ENCODE peak calls at places on chromosomes 7 and 10, in six cellular contexts. One of them, this sample, is unnamed.

GRCh38 chr10:86361134-86362128 is 5.2 kb downstream of the GRID1 start:
- DNase-seq in thyroid gland: no peak
- DNase-seq in Peyer's patch: no peak
- DNase-seq in IMR-90: no peak
- DNase-seq in tibial artery: peak; percentile 50
- DNase-seq in prostate gland: no peak
- DNase-seq in this sample: no peak

GRCh38 chr10:71957546-71958275 is 6.5 kb upstream of the CHST3 start:
- DNase-seq in thyroid gland: no peak
- DNase-seq in prostate gland: no peak
- DNase-seq in IMR-90: no peak
- DNase-seq in Peyer's patch: no peak
- DNase-seq in tibial artery: no peak
- DNase-seq in this sample: no peak

GRCh38 chr10:131077031-131077430 is 234.5 kb downstream of the TCERG1L start:
- DNase-seq in prostate gland: no peak
- DNase-seq in IMR-90: no peak
- DNase-seq in tibial artery: no peak
- DNase-seq in thyroid gland: no peak
- DNase-seq in Peyer's patch: no peak
- DNase-seq in this sample: no peak

GRCh38 chr10:116265686-116266085 is 7.3 kb downstream of the GFRA1 start:
- DNase-seq in prostate gland: no peak
- DNase-seq in thyroid gland: no peak
- DNase-seq in IMR-90: no peak
- DNase-seq in Peyer's patch: no peak
- DNase-seq in tibial artery: no peak
- DNase-seq in this sample: no peak

GRCh38 chr10:70052462-70053211 is at the start of gene MACROH2A2:
- DNase-seq in tibial artery: peak; percentile 74
- DNase-seq in thyroid gland: peak; percentile 69
- DNase-seq in Peyer's patch: no peak
- DNase-seq in IMR-90: peak; percentile 66
- DNase-seq in prostate gland: peak; percentile 63
- DNase-seq in this sample: peak; percentile 72

GRCh38 chr10:50937230-50937907 is 51.9 kb upstream of the A1CF start:
- DNase-seq in tibial artery: no peak
- DNase-seq in prostate gland: no peak
- DNase-seq in IMR-90: peak; percentile 61
- DNase-seq in thyroid gland: no peak
- DNase-seq in Peyer's patch: no peak
- DNase-seq in this sample: peak; percentile 52

GRCh38 chr7:153567426-153567825 is 484.8 kb upstream of the DPP6 start:
- DNase-seq in Peyer's patch: no peak
- DNase-seq in thyroid gland: no peak
- DNase-seq in IMR-90: no peak
- DNase-seq in prostate gland: no peak
- DNase-seq in tibial artery: peak; percentile 69
- DNase-seq in this sample: no peak

GRCh38 chr7:70416611-70417010 is 715.3 kb upstream of the GALNT17 start:
- DNase-seq in IMR-90: no peak
- DNase-seq in thyroid gland: no peak
- DNase-seq in tibial artery: no peak
- DNase-seq in Peyer's patch: no peak
- DNase-seq in prostate gland: no peak
- DNase-seq in this sample: no peak

GRCh38 chr10:62459500-62459899 is 85.3 kb downstream of the ZNF365 start:
- DNase-seq in prostate gland: no peak
- DNase-seq in IMR-90: no peak
- DNase-seq in thyroid gland: no peak
- DNase-seq in Peyer's patch: no peak
- DNase-seq in tibial artery: no peak
- DNase-seq in this sample: no peak

GRCh38 chr7:124843336-124843735 is 77.7 kb upstream of the GPR37 start:
- DNase-seq in prostate gland: no peak
- DNase-seq in tibial artery: no peak
- DNase-seq in IMR-90: no peak
- DNase-seq in Peyer's patch: no peak
- DNase-seq in thyroid gland: no peak
- DNase-seq in this sample: no peak

GRCh38 chr7:155293721-155294642 is 3.7 kb upstream of the INSIG1 start:
- DNase-seq in thyroid gland: no peak
- DNase-seq in IMR-90: no peak
- DNase-seq in Peyer's patch: no peak
- DNase-seq in prostate gland: no peak
- DNase-seq in tibial artery: no peak
- DNase-seq in this sample: no peak

GRCh38 chr10:133212853-133213494 is 17.0 kb upstream of the UTF1 start:
- DNase-seq in prostate gland: no peak
- DNase-seq in tibial artery: no peak
- DNase-seq in thyroid gland: no peak
- DNase-seq in Peyer's patch: no peak
- DNase-seq in IMR-90: no peak
- DNase-seq in this sample: no peak

GRCh38 chr7:115676080-115676479 is 354.5 kb downstream of the TFEC start:
- DNase-seq in Peyer's patch: no peak
- DNase-seq in thyroid gland: no peak
- DNase-seq in IMR-90: peak; percentile 66
- DNase-seq in prostate gland: peak; percentile 27
- DNase-seq in tibial artery: no peak
- DNase-seq in this sample: peak; percentile 48

GRCh38 chr7:102989161-102989560 is 76.4 kb downstream of the LRRC17 start:
- DNase-seq in prostate gland: peak; percentile 43
- DNase-seq in Peyer's patch: no peak
- DNase-seq in tibial artery: no peak
- DNase-seq in thyroid gland: no peak
- DNase-seq in IMR-90: no peak
- DNase-seq in this sample: no peak

GRCh38 chr7:15720849-15721471 is 34.5 kb upstream of the MEOX2 start:
- DNase-seq in tibial artery: no peak
- DNase-seq in IMR-90: peak; percentile 53
- DNase-seq in Peyer's patch: no peak
- DNase-seq in prostate gland: no peak
- DNase-seq in thyroid gland: peak; percentile 6
- DNase-seq in this sample: peak; percentile 64

GRCh38 chr7:98354052-98354451 is 46.8 kb downstream of the BAIAP2L1 start:
- DNase-seq in Peyer's patch: no peak
- DNase-seq in thyroid gland: no peak
- DNase-seq in tibial artery: no peak
- DNase-seq in IMR-90: no peak
- DNase-seq in prostate gland: no peak
- DNase-seq in this sample: no peak

GRCh38 chr7:158042156-158042880 is 545.3 kb downstream of the PTPRN2 start:
- DNase-seq in thyroid gland: no peak
- DNase-seq in IMR-90: no peak
- DNase-seq in Peyer's patch: no peak
- DNase-seq in tibial artery: peak; percentile 39
- DNase-seq in prostate gland: no peak
- DNase-seq in this sample: no peak

GRCh38 chr10:58157076-58157766 is 110.5 kb downstream of the IPMK start:
- DNase-seq in Peyer's patch: no peak
- DNase-seq in thyroid gland: no peak
- DNase-seq in IMR-90: peak; percentile 95
- DNase-seq in tibial artery: no peak
- DNase-seq in prostate gland: no peak
- DNase-seq in this sample: peak; percentile 98

GRCh38 chr10:117710181-117710798 is 167.7 kb downstream of the EMX2 start:
- DNase-seq in Peyer's patch: no peak
- DNase-seq in thyroid gland: no peak
- DNase-seq in IMR-90: no peak
- DNase-seq in tibial artery: no peak
- DNase-seq in prostate gland: no peak
- DNase-seq in this sample: no peak

GRCh38 chr10:930415-931325 is 835 bp downstream of the LARP4B start:
- DNase-seq in Peyer's patch: peak; percentile 24
- DNase-seq in tibial artery: peak; percentile 70
- DNase-seq in IMR-90: peak; percentile 30
- DNase-seq in thyroid gland: peak; percentile 51
- DNase-seq in prostate gland: no peak
- DNase-seq in this sample: peak; percentile 15

GRCh38 chr7:140416560-140416959 is 12.7 kb downstream of the RAB19 start:
- DNase-seq in IMR-90: no peak
- DNase-seq in Peyer's patch: no peak
- DNase-seq in prostate gland: no peak
- DNase-seq in tibial artery: no peak
- DNase-seq in thyroid gland: no peak
- DNase-seq in this sample: no peak

GRCh38 chr10:129332476-129332875 is 134.6 kb upstream of the MGMT start:
- DNase-seq in tibial artery: no peak
- DNase-seq in Peyer's patch: no peak
- DNase-seq in IMR-90: peak; percentile 1
- DNase-seq in thyroid gland: no peak
- DNase-seq in prostate gland: no peak
- DNase-seq in this sample: no peak

GRCh38 chr10:77560471-77560870 is 77.1 kb downstream of the KCNMA1 start:
- DNase-seq in IMR-90: no peak
- DNase-seq in tibial artery: no peak
- DNase-seq in prostate gland: no peak
- DNase-seq in thyroid gland: peak; percentile 90
- DNase-seq in Peyer's patch: no peak
- DNase-seq in this sample: no peak

GRCh38 chr7:84675633-84676034 is 481.0 kb upstream of the SEMA3A start:
- DNase-seq in tibial artery: no peak
- DNase-seq in thyroid gland: no peak
- DNase-seq in IMR-90: no peak
- DNase-seq in prostate gland: no peak
- DNase-seq in Peyer's patch: no peak
- DNase-seq in this sample: no peak

DNA sequence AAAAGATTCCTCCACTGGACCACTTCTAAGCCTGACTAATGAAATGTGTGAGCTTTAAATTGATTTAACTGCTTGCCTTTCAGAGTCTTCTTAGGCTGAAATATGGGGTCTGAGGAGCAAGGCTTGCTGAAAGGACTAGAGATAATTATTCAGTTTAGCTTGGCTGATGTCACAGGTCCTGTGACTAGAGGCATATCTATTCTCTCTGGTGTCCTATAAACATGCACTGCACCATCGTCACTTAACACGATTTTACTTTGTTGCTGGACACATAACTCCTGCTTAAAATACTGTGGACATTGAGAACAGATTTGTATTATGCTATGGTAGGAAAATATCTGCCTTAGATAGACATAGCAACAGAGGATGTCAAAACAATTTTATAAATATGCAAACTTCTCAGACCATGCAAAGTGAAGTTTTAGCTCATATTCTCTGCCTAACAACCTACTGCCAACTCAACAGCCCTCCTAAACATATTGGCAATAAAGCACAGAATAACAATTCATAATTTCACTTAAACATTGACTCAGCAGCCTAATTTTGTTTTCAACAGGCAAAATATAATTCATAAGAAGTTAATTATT is 80.2 kb downstream of the RNF133 start:
- DNase-seq in thyroid gland: no peak
- DNase-seq in Peyer's patch: no peak
- DNase-seq in tibial artery: no peak
- DNase-seq in IMR-90: no peak
- DNase-seq in prostate gland: no peak
- DNase-seq in this sample: no peak
- H3K4me3 ChIP-seq in thyroid gland: no peak overlapping the region
- H3K4me3 ChIP-seq in Peyer's patch: no peak overlapping the region
- H3K4me3 ChIP-seq in tibial artery: no peak overlapping the region
- H3K4me3 ChIP-seq in IMR-90: no peak overlapping the region
- H3K4me3 ChIP-seq in prostate gland: no peak overlapping the region
- H3K4me3 ChIP-seq in this sample: no peak overlapping the region

GRCh38 chr7:136654406-136654805 is 214.0 kb upstream of the CHRM2 start:
- DNase-seq in prostate gland: no peak
- DNase-seq in IMR-90: no peak
- DNase-seq in tibial artery: no peak
- DNase-seq in thyroid gland: no peak
- DNase-seq in Peyer's patch: no peak
- DNase-seq in this sample: peak; percentile 6
- TF ChIP-seq CTCF in prostate gland: no peak
- TF ChIP-seq CTCF in IMR-90: no peak
- TF ChIP-seq CTCF in tibial artery: no peak
- TF ChIP-seq CTCF in thyroid gland: no peak
- TF ChIP-seq CTCF in Peyer's patch: no peak
- TF ChIP-seq CTCF in this sample: no peak

DNA sequence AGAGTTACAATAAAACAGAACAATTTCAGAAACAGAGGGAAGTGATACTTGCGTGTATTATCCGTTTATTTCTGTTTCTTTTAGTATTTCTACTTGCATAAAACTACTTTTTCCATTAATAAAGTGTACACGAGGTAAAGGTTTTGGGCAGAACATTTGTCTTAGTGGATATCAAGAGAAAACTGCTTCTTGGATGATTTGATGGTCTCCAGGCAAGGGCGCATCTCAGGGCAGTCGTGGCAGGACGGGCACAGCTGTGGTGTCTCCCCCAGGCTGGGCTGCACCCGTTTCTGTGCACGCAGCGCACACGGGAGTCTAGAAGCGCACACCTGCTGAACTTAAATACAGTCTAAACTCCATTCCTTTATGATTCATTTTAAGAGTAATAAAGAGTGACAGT is 23.4 kb upstream of the RNF32 start:
- DNase-seq in IMR-90: no peak
- DNase-seq in tibial artery: no peak
- DNase-seq in thyroid gland: no peak
- DNase-seq in prostate gland: no peak
- DNase-seq in Peyer's patch: no peak
- DNase-seq in this sample: no peak
- H3K4me3 ChIP-seq in IMR-90: no peak overlapping the region
- H3K4me3 ChIP-seq in tibial artery: no peak overlapping the region
- H3K4me3 ChIP-seq in thyroid gland: no peak overlapping the region
- H3K4me3 ChIP-seq in prostate gland: no peak overlapping the region
- H3K4me3 ChIP-seq in Peyer's patch: no peak overlapping the region
- H3K4me3 ChIP-seq in this sample: no peak overlapping the region

GRCh38 chr10:47311900-47312662 is 10.2 kb upstream of the GDF2 start:
- DNase-seq in Peyer's patch: peak; percentile 85
- DNase-seq in IMR-90: peak; percentile 67
- DNase-seq in prostate gland: peak; percentile 76
- DNase-seq in thyroid gland: peak; percentile 88
- DNase-seq in tibial artery: peak; percentile 89
- DNase-seq in this sample: peak; percentile 50
- TF ChIP-seq CTCF in Peyer's patch: peak; percentile 90
- TF ChIP-seq CTCF in IMR-90: peak; percentile 94
- TF ChIP-seq CTCF in prostate gland: peak; percentile 69
- TF ChIP-seq CTCF in thyroid gland: peak; percentile 91
- TF ChIP-seq CTCF in tibial artery: peak; percentile 92
- TF ChIP-seq CTCF in this sample: peak; percentile 89

This sample was measured in astrocyte of the spinal cord.